ENCODE peak calls at places on chromosomes 3 and 15, in eight cellular contexts. Y, N, X, K, C, G, H and L are unnamed samples.

GRCh38 chr15:48149858-48150257 is 28.2 kb downstream of the MYEF2 start:
- DNase-seq in Y (no peak), H (peak), G (no peak), N (no peak), K (no peak), C (peak), X (no peak), L (peak)

GRCh38 chr15:99582508-99582960 is 16.8 kb downstream of the MEF2A start:
- DNase-seq in N (no peak), G (no peak), K (no peak), Y (no peak), H (no peak), X (no peak), C (no peak), L (no peak)

GRCh38 chr15:88246666-88247446 is 9.7 kb downstream of the NTRK3 start:
- DNase-seq in Y (peak), H (peak), N (no peak), K (peak), X (peak), G (peak), C (peak), L (peak)

GRCh38 chr3:66466606-66467270 is 34.1 kb downstream of the LRIG1 start:
- DNase-seq in N (no peak), G (no peak), H (no peak), C (no peak), K (no peak), Y (no peak), X (no peak), L (no peak)

GRCh38 chr3:135531996-135532395 is 433.5 kb upstream of the PPP2R3A start:
- DNase-seq in K (no peak), Y (no peak), X (no peak), C (no peak), H (no peak), G (no peak), N (no peak), L (no peak)

GRCh38 chr3:141402476-141403171 is 34.3 kb downstream of the ZBTB38 start:
- DNase-seq in Y (no peak), C (peak), X (peak), G (peak), K (peak), N (no peak), H (peak), L (no peak)

GRCh38 chr3:47315069-47315647 is 32.4 kb downstream of the KLHL18 start:
- DNase-seq in C (no peak), Y (no peak), G (no peak), X (no peak), H (peak), K (no peak), N (no peak), L (no peak)

GRCh38 chr15:60400957-60401356 is 3.2 kb upstream of the ANXA2 start:
- DNase-seq in H (no peak), K (no peak), C (no peak), X (no peak), G (no peak), Y (no peak), N (no peak), L (no peak)

GRCh38 chr3:16918683-16919025 is 33.9 kb downstream of the PLCL2 start:
- DNase-seq in H (no peak), N (no peak), Y (no peak), K (no peak), C (no peak), X (no peak), G (no peak), L (no peak)

GRCh38 chr15:56019819-56020218 is 26.4 kb upstream of the NEDD4 start:
- DNase-seq in X (no peak), H (no peak), K (no peak), Y (no peak), G (no peak), N (no peak), C (no peak), L (no peak)

GRCh38 chr3:169241575-169241927 is 422.0 kb downstream of the MECOM start:
- DNase-seq in N (no peak), X (no peak), C (no peak), H (peak), G (no peak), Y (no peak), K (no peak), L (no peak)

GRCh38 chr3:16604433-16604832 is 790 bp downstream of the DAZL start:
- DNase-seq in C (no peak), H (no peak), G (no peak), X (peak), K (no peak), N (no peak), Y (no peak), L (no peak)

GRCh38 chr15:90037961-90038633 is 37.0 kb downstream of the ZNF710 start:
- DNase-seq in X (peak), G (no peak), H (peak), Y (no peak), C (no peak), N (no peak), K (peak), L (no peak)

GRCh38 chr3:1183320-1184048 is 90.7 kb downstream of the CNTN6 start:
- DNase-seq in H (peak), G (no peak), X (no peak), K (no peak), Y (no peak), N (no peak), C (no peak), L (no peak)
- TF ChIP-seq CTCF in H (no peak), G (no peak), X (no peak), K (no peak), Y (no peak), N (no peak), C (no peak), L (no peak)

DNA sequence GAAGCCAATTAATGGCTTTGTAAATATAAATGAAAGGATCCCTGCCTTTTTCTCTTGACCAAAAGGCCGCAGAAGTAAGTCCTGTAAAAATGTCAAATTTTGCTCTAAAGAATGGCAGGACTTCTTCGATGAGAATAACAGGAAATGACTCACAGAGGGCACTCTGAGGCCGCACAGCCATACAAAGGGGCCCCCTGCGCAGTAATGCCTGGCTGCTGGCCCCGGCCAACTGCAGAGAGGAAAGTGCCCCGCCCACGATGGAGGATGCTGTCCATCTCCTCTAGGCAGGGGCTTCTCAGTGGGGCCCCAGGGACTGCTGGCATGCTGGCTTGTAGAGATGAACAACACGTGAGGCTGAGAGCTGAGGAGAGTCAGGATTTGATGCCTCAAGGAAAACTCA is 18.1 kb upstream of the SCN10A start:
- DNase-seq in N (peak), K (peak), C (peak), X (peak), G (peak), Y (peak), H (peak), L (peak)
- H3K27ac ChIP-seq in N (peak), K (no peak), C (no peak), X (peak), G (no peak), Y (peak), H (peak), L (peak)

DNA sequence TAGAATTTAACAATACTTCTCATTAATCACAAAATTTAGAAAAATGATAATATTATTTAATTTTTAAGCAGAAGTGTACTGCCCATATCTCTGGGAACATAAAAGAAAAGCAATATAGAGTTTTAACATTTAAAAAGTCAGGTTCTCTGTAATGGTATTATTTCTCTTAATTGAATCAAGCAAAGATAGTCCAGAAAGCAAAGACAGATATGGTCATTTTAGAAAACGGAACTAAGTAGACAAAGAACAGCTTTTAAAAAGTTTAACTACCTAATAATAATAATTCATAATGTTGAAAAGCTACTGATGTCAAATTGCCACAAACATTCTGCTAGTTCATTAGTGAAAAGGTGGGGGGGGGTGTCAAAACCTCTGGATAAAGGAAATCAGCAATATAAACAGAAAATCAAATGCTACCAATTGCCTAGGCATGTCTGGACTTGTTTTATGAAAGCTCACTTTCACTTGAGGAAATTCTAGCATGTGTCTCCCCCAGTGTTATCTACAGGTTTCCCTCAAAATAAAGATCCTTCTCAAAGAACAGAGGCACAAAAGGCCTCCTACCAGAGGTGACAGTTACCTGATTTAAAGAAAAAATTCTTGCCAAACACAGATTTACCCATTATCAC is 1.7 kb downstream of the ZMAT3 start:
- DNase-seq in H (peak), Y (no peak), N (no peak), C (no peak), X (no peak), G (no peak), K (no peak), L (no peak)
- H3K4me3 ChIP-seq in H (peak), Y (no peak), N (peak), C (peak), X (no peak), G (peak), K (no peak), L (peak)

DNA sequence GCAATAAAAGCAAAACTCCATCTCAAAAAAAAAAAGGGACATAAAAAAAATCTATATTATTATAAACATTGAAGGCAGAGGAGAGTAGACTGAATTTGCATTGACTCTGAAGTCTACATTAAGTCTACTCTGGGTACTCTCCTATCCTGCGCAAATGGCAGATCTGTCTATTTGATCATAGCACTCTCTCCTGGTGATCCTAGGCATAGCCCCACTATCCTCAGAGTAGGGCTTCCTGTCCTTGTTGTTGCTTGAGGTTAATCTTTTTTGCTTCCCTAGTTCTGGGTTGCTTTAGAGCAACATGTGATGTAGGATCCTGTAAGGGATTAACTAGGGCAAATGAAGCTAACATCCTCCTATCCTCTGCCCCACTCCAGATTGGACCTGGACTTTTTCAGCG is 82.1 kb upstream of the LRRFIP2 start:
- DNase-seq in C (peak), H (no peak), G (no peak), N (no peak), Y (no peak), X (no peak), K (no peak), L (no peak)
- TF ChIP-seq CTCF in C (peak), H (no peak), G (no peak), N (no peak), Y (peak), X (no peak), K (no peak), L (peak)

DNA sequence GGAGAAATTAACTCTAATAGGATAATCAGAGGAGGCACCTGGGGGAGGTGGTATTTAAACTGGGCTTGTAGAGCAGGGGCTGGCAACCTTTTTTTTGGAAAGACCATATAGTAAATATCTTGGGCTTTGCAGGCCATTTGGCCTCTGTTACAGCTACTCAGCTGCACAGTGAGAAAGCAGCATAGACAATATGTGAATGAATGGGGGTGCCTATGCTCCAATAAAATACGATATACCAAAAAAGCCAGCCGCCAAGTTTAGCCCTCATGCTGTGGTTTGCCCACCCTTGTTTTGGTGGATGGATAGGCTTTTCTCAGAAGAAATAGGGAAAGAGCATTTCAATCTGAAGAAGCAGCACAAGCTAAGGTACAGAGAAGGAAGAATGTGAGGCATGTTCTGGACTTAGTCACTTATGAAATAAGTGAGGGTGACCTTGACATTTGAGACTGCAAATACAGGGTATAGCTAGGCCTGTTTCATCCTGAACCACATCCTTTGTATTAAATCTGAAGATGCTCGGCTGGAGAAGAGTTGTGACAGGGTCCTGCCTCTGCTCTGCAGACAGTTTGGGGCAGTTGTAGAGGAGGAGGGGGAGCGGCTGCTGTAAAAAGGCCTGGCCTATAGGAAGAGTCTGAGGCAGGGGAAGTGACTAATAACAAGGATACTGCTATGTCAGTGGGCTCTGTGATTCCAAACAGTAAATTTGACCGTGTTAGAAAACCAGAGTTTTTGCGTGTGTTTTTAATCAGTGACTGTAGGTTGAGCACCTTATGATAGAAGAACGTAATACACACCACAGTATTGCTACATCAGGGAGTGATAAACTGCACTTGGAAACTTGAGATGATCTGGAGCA is 130.9 kb upstream of the NR2E3 start:
- DNase-seq in G (no peak), K (no peak), N (no peak), C (peak), H (no peak), Y (no peak), X (no peak), L (peak)
- H3K27ac ChIP-seq in G (no peak), K (no peak), N (no peak), C (peak), H (no peak), Y (no peak), X (no peak), L (peak)

GRCh38 chr3:129118745-129119144 is 2.9 kb downstream of the RAB43 start:
- DNase-seq in Y (no peak), C (no peak), X (no peak), H (no peak), N (no peak), G (no peak), K (peak), L (no peak)
- H3K4me3 ChIP-seq in Y (no peak), C (peak), X (no peak), H (peak), N (no peak), G (no peak), K (peak), L (peak)

GRCh38 chr3:190701096-190701532 is 161.4 kb downstream of the GMNC start:
- DNase-seq in N (no peak), H (peak), X (no peak), Y (peak), C (peak), G (peak), K (no peak), L (no peak)
- TF ChIP-seq CTCF in N (peak), H (peak), X (peak), Y (peak), C (peak), G (no peak), K (no peak), L (peak)

GRCh38 chr3:191353022-191353777 is 22.9 kb upstream of the UTS2B start:
- DNase-seq in H (no peak), G (no peak), N (no peak), C (no peak), K (no peak), Y (no peak), X (no peak), L (no peak)
- H3K27ac ChIP-seq in H (no peak), G (no peak), N (peak), C (peak), K (no peak), Y (no peak), X (peak), L (no peak)

DNA sequence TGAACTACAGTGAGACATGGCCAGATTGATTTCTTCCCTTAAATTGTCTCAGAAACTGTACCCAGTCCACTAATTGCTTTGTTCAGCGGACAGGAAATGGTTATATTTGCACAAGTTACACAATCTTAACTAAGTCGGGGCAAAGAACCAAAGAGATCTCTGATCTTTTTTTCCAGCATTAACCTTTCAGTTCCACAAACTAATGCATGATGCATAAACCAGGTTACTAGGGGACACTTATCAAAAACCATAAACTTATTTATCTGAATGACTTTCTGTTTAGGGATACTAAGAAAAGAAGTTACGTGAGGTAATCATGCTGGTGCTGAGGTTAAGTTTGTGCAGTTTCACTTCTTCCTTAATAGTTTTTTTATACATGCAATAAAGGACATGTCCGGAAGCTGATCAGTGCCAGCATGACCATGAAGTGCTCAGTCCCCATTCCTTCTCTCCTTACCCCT is 22.4 kb downstream of the FNDC3B start:
- DNase-seq in H (peak), C (peak), N (no peak), X (no peak), K (no peak), Y (no peak), G (no peak), L (no peak)
- H3K4me3 ChIP-seq in H (peak), C (peak), N (peak), X (no peak), K (no peak), Y (no peak), G (no peak), L (no peak)